ENCODE peak calls at places on chromosomes 3 and 15, in five cellular contexts. T, N, O, Q and P are unnamed samples.

GRCh38 chr3:101646726-101647125 is 30.2 kb downstream of the ZBTB11 start:
- DNase-seq in T (no peak), N (no peak), O (no peak), Q (no peak), P (no peak)

GRCh38 chr3:155753038-155753647 is 8.3 kb upstream of the PLCH1 start:
- DNase-seq in T (no peak), N (peak), O (no peak), Q (no peak), P (no peak)

GRCh38 chr3:184737063-184737462 is 25.2 kb upstream of the MAGEF1 start:
- DNase-seq in T (no peak), N (no peak), O (no peak), Q (peak), P (no peak)

GRCh38 chr3:180871901-180872300 is 40.6 kb upstream of the FXR1 start:
- DNase-seq in T (no peak), N (no peak), O (no peak), Q (no peak), P (no peak)

GRCh38 chr3:8424281-8424680 is 77.3 kb upstream of the LMCD1 start:
- DNase-seq in T (no peak), N (no peak), O (no peak), Q (no peak), P (no peak)

GRCh38 chr3:106510206-106510605 is 641.4 kb upstream of the CBLB start:
- DNase-seq in T (no peak), N (no peak), O (no peak), Q (no peak), P (no peak)

GRCh38 chr3:151379083-151379734 is 5.3 kb downstream of the P2RY12 start:
- DNase-seq in T (no peak), N (peak), O (no peak), Q (peak), P (peak)

GRCh38 chr3:189392969-189393368 is 221.2 kb downstream of the TPRG1 start:
- DNase-seq in T (no peak), N (no peak), O (no peak), Q (no peak), P (peak)

GRCh38 chr3:112818289-112818688 is 28.4 kb downstream of the CD200R1L start:
- DNase-seq in T (no peak), N (no peak), O (no peak), Q (no peak), P (no peak)

GRCh38 chr3:149581681-149582349 is 76.0 kb downstream of the WWTR1 start:
- DNase-seq in T (no peak), N (no peak), O (no peak), Q (no peak), P (peak)

GRCh38 chr3:127074900-127075360 is 92.0 kb downstream of the PLXNA1 start:
- DNase-seq in T (no peak), N (no peak), O (peak), Q (no peak), P (no peak)

GRCh38 chr15:43440721-43441281 is 52.2 kb downstream of the TP53BP1 start:
- DNase-seq in T (peak), N (peak), O (peak), Q (no peak), P (peak)

GRCh38 chr3:4492240-4493007 is 724 bp upstream of the ITPR1 start:
- DNase-seq in T (peak), N (peak), O (no peak), Q (peak), P (no peak)

GRCh38 chr3:32508731-32509130 is 6.1 kb upstream of the CMTM6 start:
- DNase-seq in T (no peak), N (no peak), O (no peak), Q (no peak), P (no peak)

GRCh38 chr3:197567900-197568685 is 12.3 kb upstream of the BDH1 start:
- DNase-seq in T (no peak), N (no peak), O (no peak), Q (no peak), P (no peak)

GRCh38 chr3:50567386-50568182 is at the start of gene C3orf18:
- DNase-seq in T (peak), N (peak), O (peak), Q (peak), P (peak)

GRCh38 chr3:84820906-84821305 is 137.9 kb upstream of the CADM2 start:
- DNase-seq in T (no peak), N (no peak), O (no peak), Q (no peak), P (no peak)

GRCh38 chr3:82839871-82840270 is 1078.4 kb upstream of the GBE1 start:
- DNase-seq in T (no peak), N (no peak), O (no peak), Q (no peak), P (no peak)

GRCh38 chr3:159480046-159480445 is 508.6 kb upstream of the IL12A start:
- DNase-seq in T (no peak), N (no peak), O (no peak), Q (no peak), P (no peak)

GRCh38 chr15:43249699-43250203 is 17.0 kb downstream of the TGM5 start:
- DNase-seq in T (no peak), N (no peak), O (peak), Q (no peak), P (no peak)

GRCh38 chr15:66698318-66698961 is 3.6 kb upstream of the SMAD6 start:
- DNase-seq in T (no peak), N (peak), O (no peak), Q (peak), P (peak)

GRCh38 chr3:148203263-148204010 is 494.3 kb upstream of the AGTR1 start:
- DNase-seq in T (no peak), N (no peak), O (no peak), Q (no peak), P (no peak)

GRCh38 chr3:127773752-127774395 is 48.4 kb downstream of the MGLL start:
- DNase-seq in T (no peak), N (no peak), O (no peak), Q (no peak), P (no peak)

GRCh38 chr15:71054286-71054952 is 60.9 kb upstream of the THSD4 start:
- DNase-seq in T (no peak), N (no peak), O (no peak), Q (no peak), P (no peak)

GRCh38 chr3:51257865-51258264 is 127.2 kb upstream of the MANF start:
- DNase-seq in T (no peak), N (no peak), O (no peak), Q (no peak), P (no peak)

GRCh38 chr15:74036271-74037170 is 42.0 kb downstream of the PML start:
- DNase-seq in T (peak), N (peak), O (no peak), Q (peak), P (peak)

GRCh38 chr15:101480613-101481380 is 8.7 kb downstream of the PCSK6 start:
- DNase-seq in T (no peak), N (no peak), O (no peak), Q (no peak), P (no peak)

GRCh38 chr3:14839236-14839635 is 20.5 kb downstream of the FGD5 start:
- DNase-seq in T (no peak), N (no peak), O (no peak), Q (no peak), P (no peak)

GRCh38 chr3:170128259-170128976 is 53.1 kb downstream of the PHC3 start:
- DNase-seq in T (no peak), N (no peak), O (peak), Q (no peak), P (no peak)

GRCh38 chr3:161649900-161650484 is 153.4 kb downstream of the OTOL1 start:
- DNase-seq in T (no peak), N (no peak), O (no peak), Q (no peak), P (no peak)

GRCh38 chr3:30306896-30307295 is 299.5 kb upstream of the TGFBR2 start:
- DNase-seq in T (no peak), N (no peak), O (no peak), Q (no peak), P (no peak)

GRCh38 chr3:47848599-47849117 is 45.7 kb downstream of the DHX30 start:
- DNase-seq in T (no peak), N (no peak), O (no peak), Q (no peak), P (no peak)

GRCh38 chr3:196216081-196216564 is at the start of gene SLC51A:
- DNase-seq in T (no peak), N (no peak), O (no peak), Q (peak), P (no peak)

GRCh38 chr3:184595726-184596125 is 34.1 kb downstream of the EPHB3 start:
- DNase-seq in T (no peak), N (no peak), O (no peak), Q (no peak), P (no peak)

GRCh38 chr3:197736491-197737318 is at the start of gene RUBCN:
- DNase-seq in T (peak), N (peak), O (peak), Q (peak), P (peak)

GRCh38 chr15:98154863-98155262 is 194.4 kb downstream of the ARRDC4 start:
- DNase-seq in T (no peak), N (no peak), O (no peak), Q (no peak), P (no peak)

GRCh38 chr3:73072634-73073033 is 11.2 kb downstream of the EBLN2 start:
- DNase-seq in T (peak), N (no peak), O (no peak), Q (no peak), P (no peak)

GRCh38 chr3:102084712-102085111 is 235.4 kb downstream of the NFKBIZ start:
- DNase-seq in T (no peak), N (no peak), O (no peak), Q (no peak), P (no peak)

DNA sequence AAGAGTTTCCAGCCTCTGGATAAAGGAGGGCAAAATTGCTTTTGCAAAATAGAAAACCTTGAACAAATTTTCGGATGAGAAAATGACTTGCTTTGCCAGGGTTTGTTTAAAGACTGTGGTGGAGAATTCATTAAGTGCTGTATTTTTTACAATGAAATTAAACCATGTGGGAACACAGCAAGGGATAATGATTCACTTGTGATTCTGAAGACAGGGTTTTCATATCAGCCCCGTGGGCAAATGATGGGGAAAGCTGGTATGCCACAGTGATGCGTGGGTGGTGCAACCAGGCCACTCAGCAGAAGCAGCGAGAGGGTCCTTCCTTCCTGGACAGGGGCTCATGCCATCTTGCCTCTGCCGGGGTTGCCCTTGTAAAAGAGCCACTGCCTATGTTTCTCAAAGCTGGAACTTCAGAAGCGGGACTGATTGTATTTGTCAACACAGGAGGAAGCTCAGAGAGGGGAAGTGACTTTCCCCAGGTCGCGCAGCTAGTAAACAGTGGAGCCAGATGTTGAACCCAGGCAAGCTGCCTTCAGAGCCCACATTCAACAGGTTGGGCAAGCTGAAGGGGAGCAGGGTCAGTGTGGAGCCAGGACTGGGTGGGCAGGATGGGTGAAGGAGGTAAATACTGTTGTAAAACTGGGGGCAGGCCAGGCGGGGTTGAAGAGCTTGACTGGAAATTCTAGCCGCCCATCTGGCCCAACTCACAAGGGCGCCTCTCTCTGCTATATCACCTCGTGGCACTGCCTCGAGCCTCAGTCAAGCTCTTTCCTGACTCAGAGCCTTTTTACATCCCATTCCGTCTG is 79.1 kb downstream of the TOP2B start:
- DNase-seq in T (no peak), N (no peak), O (no peak), Q (no peak), P (no peak)
- TF ChIP-seq SP1 in T (no peak), N (no peak), O (no peak), Q (no peak), P (no peak)

GRCh38 chr3:13474776-13475303 is 5.3 kb upstream of the HDAC11 start:
- DNase-seq in T (no peak), N (no peak), O (no peak), Q (no peak), P (no peak)

GRCh38 chr3:13473020-13473419 is 7.1 kb upstream of the HDAC11 start:
- DNase-seq in T (no peak), N (no peak), O (no peak), Q (no peak), P (no peak)

GRCh38 chr3:13474021-13474420 is 6.1 kb upstream of the HDAC11 start:
- DNase-seq in T (no peak), N (no peak), O (no peak), Q (no peak), P (no peak)

GRCh38 chr3:13470894-13471574 is 9.1 kb upstream of the HDAC11 start:
- DNase-seq in T (no peak), N (peak), O (no peak), Q (no peak), P (no peak)

GRCh38 chr3:13472286-13472685 is 7.8 kb upstream of the HDAC11 start:
- DNase-seq in T (no peak), N (no peak), O (no peak), Q (no peak), P (no peak)
- TF ChIP-seq YY1 in T (no peak), N (no peak), O (no peak), Q (no peak), P (no peak)

DNA sequence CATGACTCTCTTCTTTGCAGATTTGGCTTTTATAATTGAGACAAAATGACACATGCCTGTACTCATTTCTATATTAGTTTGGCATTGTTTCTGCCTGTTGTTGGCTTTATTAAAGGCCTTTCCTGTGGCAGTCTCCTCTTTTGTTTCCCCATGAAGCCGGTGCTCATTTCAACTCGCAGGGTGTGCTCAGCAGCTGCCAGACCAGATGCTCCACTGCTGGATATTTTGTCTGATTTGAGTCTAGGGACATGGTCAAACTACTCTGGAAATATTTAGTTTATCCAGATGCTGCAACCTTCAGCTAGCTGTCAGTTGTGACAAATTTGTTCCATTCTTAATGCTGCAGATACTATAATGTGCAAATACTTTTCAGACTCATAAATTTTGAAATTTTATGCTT is 445.3 kb downstream of the NAALADL2 start:
- DNase-seq in T (no peak), N (no peak), O (no peak), Q (no peak), P (no peak)
- TF ChIP-seq SP1 in T (no peak), N (no peak), O (no peak), Q (no peak), P (no peak)

GRCh38 chr3:43346990-43347749 is 60.8 kb downstream of the SNRK start:
- DNase-seq in T (no peak), N (no peak), O (no peak), Q (no peak), P (no peak)

GRCh38 chr3:43345246-43345645 is 58.9 kb downstream of the SNRK start:
- DNase-seq in T (no peak), N (no peak), O (no peak), Q (no peak), P (no peak)

GRCh38 chr3:43344520-43344919 is 58.2 kb downstream of the SNRK start:
- DNase-seq in T (no peak), N (no peak), O (no peak), Q (no peak), P (no peak)

GRCh38 chr3:43347774-43348173 is 61.4 kb downstream of the SNRK start:
- DNase-seq in T (no peak), N (no peak), O (no peak), Q (no peak), P (no peak)

DNA sequence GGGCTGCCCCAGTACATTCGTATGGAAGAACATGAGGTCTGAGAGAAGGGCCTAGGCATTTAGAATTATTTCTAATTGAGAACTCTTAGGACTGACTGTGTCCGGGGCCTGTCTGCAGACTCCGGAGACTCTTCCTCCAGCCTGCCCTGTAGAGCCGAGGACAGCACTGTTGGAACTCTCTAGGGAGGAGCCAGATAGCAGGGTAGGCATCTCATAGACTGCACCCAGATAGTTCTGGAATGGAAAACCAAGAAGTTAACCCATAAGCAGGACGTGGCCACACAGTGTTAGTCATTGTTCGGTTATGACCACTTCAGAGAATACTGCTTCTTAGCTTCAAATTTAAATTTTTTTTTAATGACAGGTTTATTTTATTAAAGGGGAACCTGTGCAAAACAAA is 59.5 kb downstream of the SNRK start:
- DNase-seq in T (no peak), N (no peak), O (no peak), Q (no peak), P (no peak)
- TF ChIP-seq YY1 in T (no peak), N (no peak), O (no peak), Q (no peak), P (no peak)

GRCh38 chr15:47409601-47410000 is 307.7 kb upstream of the SEMA6D start:
- DNase-seq in T (no peak), N (no peak), O (no peak), Q (no peak), P (no peak)
- TF ChIP-seq SP1 in T (no peak), N (no peak), O (no peak), Q (no peak), P (no peak)

GRCh38 chr15:62770111-62770660 is 272.4 kb upstream of the TPM1 start:
- DNase-seq in T (no peak), N (no peak), O (no peak), Q (no peak), P (no peak)
- TF ChIP-seq YY1 in T (no peak), N (no peak), O (no peak), Q (no peak), P (no peak)